ENCODE peak calls at places on chromosome 21, in four cellular contexts. R is HL-60, O is K562, X is GM12878. D is an unnamed sample.

GRCh38 chr21:41289431-41289830 is 27.2 kb upstream of the FAM3B start:
- DNase-seq in R (no peak), O (no peak), X (no peak), D (no peak)

GRCh38 chr21:15009964-15010363 is 54.8 kb downstream of the NRIP1 start:
- DNase-seq in R (no peak), O (no peak), X (no peak), D (no peak)

GRCh38 chr21:37845535-37845934 is 70.7 kb downstream of the KCNJ6 start:
- DNase-seq in R (no peak), O (no peak), X (no peak), D (no peak)

GRCh38 chr21:41663805-41664788 is 102.8 kb downstream of the RIPK4 start:
- DNase-seq in R (no peak), O (no peak), X (peak; percentile 26), D (no peak)

GRCh38 chr21:45324430-45325205 is 36.9 kb upstream of the POFUT2 start:
- DNase-seq in R (no peak), O (no peak), X (no peak), D (no peak)

GRCh38 chr21:41396452-41397107 is 29.5 kb upstream of the MX1 start:
- DNase-seq in R (peak; percentile 92), O (no peak), X (no peak), D (no peak)

GRCh38 chr21:28177008-28177603 is 815.6 kb downstream of the LTN1 start:
- DNase-seq in R (no peak), O (no peak), X (no peak), D (no peak)

GRCh38 chr21:42613756-42614155 is 39.7 kb upstream of the PDE9A start:
- DNase-seq in R (no peak), O (no peak), X (no peak), D (no peak)

GRCh38 chr21:29943885-29944284 is 4.1 kb upstream of the GRIK1 start:
- DNase-seq in R (no peak), O (no peak), X (no peak), D (no peak)

GRCh38 chr21:45998871-45999580 is 17.5 kb downstream of the COL6A1 start:
- DNase-seq in R (no peak), O (no peak), X (no peak), D (no peak)

GRCh38 chr21:41727784-41728763 is 38.8 kb downstream of the RIPK4 start:
- DNase-seq in R (no peak), O (no peak), X (no peak), D (no peak)

GRCh38 chr21:42892582-42892930 is 553 bp upstream of the NDUFV3 start:
- DNase-seq in R (no peak), O (no peak), X (no peak), D (no peak)

GRCh38 chr21:46500224-46500861 is 41.7 kb downstream of the DIP2A start:
- DNase-seq in R (no peak), O (peak; percentile 42), X (no peak), D (no peak)

GRCh38 chr21:29077651-29078090 is 4.2 kb upstream of the CCT8 start:
- DNase-seq in R (no peak), O (no peak), X (peak; percentile 45), D (no peak)

GRCh38 chr21:21003701-21004100 is 5.5 kb downstream of the NCAM2 start:
- DNase-seq in R (peak; percentile 53), O (peak; percentile 53), X (no peak), D (no peak)

GRCh38 chr21:41482321-41482720 is 25.6 kb downstream of the TMPRSS2 start:
- DNase-seq in R (no peak), O (no peak), X (no peak), D (no peak)

GRCh38 chr21:9730866-9731265 is 790.5 kb upstream of the TPTE start:
- DNase-seq in R (no peak), O (no peak), X (no peak), D (no peak)

GRCh38 chr21:31366825-31367224 is 22.8 kb upstream of the TIAM1 start:
- DNase-seq in R (no peak), O (no peak), X (no peak), D (no peak)

GRCh38 chr21:41371698-41372030 is 9.8 kb downstream of the MX2 start:
- DNase-seq in R (no peak), O (no peak), X (no peak), D (no peak)

GRCh38 chr21:42552407-42553336 is 39.0 kb downstream of the SLC37A1 start:
- DNase-seq in R (no peak), O (no peak), X (no peak), D (no peak)

GRCh38 chr21:36171327-36171726 is 14.7 kb downstream of the DOP1B start:
- DNase-seq in R (no peak), O (no peak), X (no peak), D (no peak)

GRCh38 chr21:36170823-36171222 is 14.2 kb downstream of the DOP1B start:
- DNase-seq in R (no peak), O (no peak), X (no peak), D (no peak)

GRCh38 chr21:36171741-36172331 is 15.2 kb downstream of the DOP1B start:
- DNase-seq in R (no peak), O (no peak), X (no peak), D (no peak)

GRCh38 chr21:36166705-36167104 is 10.1 kb downstream of the DOP1B start:
- DNase-seq in R (no peak), O (no peak), X (no peak), D (no peak)

DNA sequence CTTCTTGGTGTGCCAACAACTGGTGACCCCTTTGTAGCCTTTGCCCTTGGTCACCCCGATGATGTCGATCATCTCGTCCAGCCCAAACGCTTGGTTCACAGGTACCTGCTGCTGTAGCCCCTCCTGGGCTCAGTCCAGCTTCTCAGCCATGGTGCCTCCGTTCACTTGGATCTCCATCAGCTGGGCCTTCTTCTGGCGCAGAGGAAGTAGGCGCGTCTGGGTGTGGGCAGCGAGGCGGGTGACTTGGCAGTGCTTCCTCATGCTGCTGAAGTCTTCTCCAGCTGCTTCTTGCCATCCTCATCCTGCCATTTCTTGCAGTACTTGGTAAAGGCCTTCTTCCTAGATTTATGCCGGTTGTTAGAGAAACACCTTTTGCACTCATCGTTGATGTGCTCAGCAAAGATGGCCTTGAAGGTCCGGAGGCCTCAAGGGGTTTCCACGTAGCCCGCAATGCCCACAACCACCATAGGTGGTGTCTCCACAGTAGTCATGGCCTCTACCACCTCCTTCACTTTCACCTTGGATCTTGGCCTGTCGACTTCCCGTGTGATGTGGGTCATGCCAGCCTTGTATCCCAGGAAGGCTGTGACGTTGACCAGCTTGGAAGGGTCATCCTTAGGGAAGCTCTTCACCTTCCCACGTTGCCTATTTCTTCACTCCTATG is 13.0 kb downstream of the DOP1B start:
- DNase-seq in R (peak; percentile 60), O (no peak), X (no peak), D (no peak)
- TF ChIP-seq SPI1 in R (peak; percentile 43), O (no peak), X (no peak), D (no peak)

GRCh38 chr21:44006656-44007055 is 5.5 kb upstream of the TRAPPC10 start:
- DNase-seq in R (no peak), O (no peak), X (no peak), D (no peak)

GRCh38 chr21:44003307-44003966 is 8.7 kb upstream of the TRAPPC10 start:
- DNase-seq in R (no peak), O (no peak), X (no peak), D (no peak)

GRCh38 chr21:44006017-44006624 is 6.0 kb upstream of the TRAPPC10 start:
- DNase-seq in R (no peak), O (no peak), X (no peak), D (no peak)

GRCh38 chr21:44005071-44005470 is 7.0 kb upstream of the TRAPPC10 start:
- DNase-seq in R (no peak), O (no peak), X (no peak), D (no peak)

DNA sequence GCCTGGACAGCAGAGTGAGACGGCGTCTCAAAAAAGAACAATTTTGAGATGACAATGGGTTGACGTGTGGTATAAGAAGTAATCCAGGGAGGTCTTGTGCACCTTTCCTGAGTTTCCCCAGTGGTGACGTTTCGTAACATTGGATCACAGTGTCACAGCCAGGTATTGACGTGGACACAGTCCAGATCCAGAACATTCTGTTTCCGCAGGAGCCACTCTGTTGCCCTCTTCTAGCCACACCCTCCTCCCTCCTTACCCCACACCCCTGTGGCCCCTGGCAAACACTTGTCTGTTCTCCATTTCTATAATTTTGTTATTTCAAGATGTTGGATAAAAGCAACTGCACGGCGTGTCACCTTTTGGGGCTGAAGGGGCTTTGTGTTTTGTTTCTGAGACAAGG is 6.5 kb upstream of the TRAPPC10 start:
- DNase-seq in R (no peak), O (no peak), X (no peak), D (no peak)
- TF ChIP-seq POLR2AphosphoS5 in R (no peak), O (no peak), X (no peak), D (no peak)

GRCh38 chr21:33309778-33310177 is 15.0 kb upstream of the IFNAR1 start:
- DNase-seq in R (no peak), O (no peak), X (no peak), D (no peak)

GRCh38 chr21:33313183-33313582 is 11.6 kb upstream of the IFNAR1 start:
- DNase-seq in R (no peak), O (no peak), X (no peak), D (no peak)

GRCh38 chr21:33305344-33305671 is 19.5 kb upstream of the IFNAR1 start:
- DNase-seq in R (no peak), O (no peak), X (no peak), D (no peak)

GRCh38 chr21:33313611-33314010 is 11.2 kb upstream of the IFNAR1 start:
- DNase-seq in R (no peak), O (no peak), X (no peak), D (no peak)

DNA sequence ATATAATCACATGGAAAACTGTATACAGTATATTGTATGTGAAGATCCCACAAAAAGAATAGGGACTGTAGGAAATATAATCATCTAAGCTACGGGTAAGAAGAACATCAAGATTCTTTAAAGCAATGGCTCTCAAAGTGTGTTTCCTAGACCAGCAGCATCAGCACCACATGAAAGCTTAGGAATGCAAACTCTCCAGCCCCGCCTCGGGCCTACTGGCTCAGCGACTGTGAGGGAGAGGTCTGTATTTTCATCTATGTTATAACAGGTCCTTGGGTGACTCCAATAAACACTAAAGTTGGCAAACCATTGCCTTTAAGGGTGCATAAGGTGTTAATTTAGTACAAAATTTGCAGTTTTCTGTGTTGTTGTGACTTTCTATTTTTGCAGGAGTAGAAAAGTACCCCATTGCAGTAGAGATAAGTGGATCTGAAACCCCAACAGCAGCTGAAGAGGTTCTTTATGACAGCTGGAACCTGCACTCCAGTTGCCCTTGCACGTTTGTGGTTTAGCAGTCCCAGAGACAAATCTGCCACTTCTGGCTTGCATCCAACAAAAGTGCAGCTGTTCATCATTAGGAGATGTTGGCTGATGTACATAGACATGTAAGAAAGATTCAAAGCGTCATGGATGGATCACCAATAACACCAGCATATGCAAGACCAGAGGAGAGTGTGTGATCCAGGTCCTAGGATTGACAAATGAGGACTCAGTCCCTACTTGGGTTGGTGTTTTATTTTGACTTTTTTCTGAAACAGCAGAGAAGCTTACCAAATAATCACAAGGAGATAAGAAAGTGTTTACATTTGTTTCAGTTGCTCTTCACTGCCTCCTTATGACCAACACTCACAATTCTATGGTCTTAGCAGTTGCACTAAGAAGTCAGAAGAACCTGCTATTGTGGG is 15.9 kb upstream of the IFNAR1 start:
- DNase-seq in R (peak; percentile 88), O (no peak), X (peak; percentile 98), D (no peak)
- TF ChIP-seq SPI1 in R (no peak), O (no peak), X (peak; percentile 83), D (peak; percentile 79)

GRCh38 chr21:26842976-26843911 is 2.0 kb downstream of the ADAMTS1 start:
- DNase-seq in R (no peak), O (no peak), X (no peak), D (no peak)
- TF ChIP-seq POLR2AphosphoS5 in R (no peak), O (no peak), X (no peak), D (no peak)

DNA sequence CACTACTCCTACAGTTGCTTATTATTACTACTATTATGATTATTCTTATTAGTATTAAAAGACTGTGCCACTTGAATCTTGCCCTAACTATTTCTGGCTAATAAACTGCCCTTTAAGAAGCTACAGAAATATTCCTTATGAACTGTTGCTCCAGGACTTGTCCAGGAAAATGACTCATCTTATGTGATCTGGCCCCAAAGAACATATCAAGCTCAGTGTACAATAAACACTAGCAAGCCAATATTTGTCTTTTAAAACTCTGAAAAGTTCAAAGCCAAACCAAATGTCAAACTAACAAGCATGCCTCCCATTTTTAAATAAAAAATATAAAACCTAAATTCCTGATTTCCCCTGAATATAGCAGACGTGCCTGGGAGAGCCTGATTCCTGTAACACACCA is 88.7 kb upstream of the SIM2 start:
- DNase-seq in R (no peak), O (no peak), X (no peak), D (no peak)
- TF ChIP-seq SPI1 in R (no peak), O (no peak), X (no peak), D (no peak)

D was measured in GM12891.